ENCODE peak calls at places on chromosome 15, in eight cellular contexts. One of them, this sample, is unnamed.

GRCh38 chr15:63600646-63601025 is 3.4 kb downstream of the FBXL22 start:
- DNase-seq in osteoblast: peak; percentile 99
- DNase-seq in mesendoderm: peak; percentile 87
- DNase-seq in psoas muscle: peak; percentile 95
- DNase-seq in fibroblast of lung: peak; percentile 92
- DNase-seq in tibial artery: peak; percentile 77
- DNase-seq in effector memory CD4-positive, alpha-beta T cell: peak; percentile 82
- DNase-seq in hepatocyte: peak; percentile 95
- DNase-seq in this sample: peak; percentile 90

GRCh38 chr15:49045691-49046112 is 544 bp downstream of the SECISBP2L start:
- DNase-seq in osteoblast: peak; percentile 61
- DNase-seq in mesendoderm: peak; percentile 89
- DNase-seq in psoas muscle: no peak
- DNase-seq in fibroblast of lung: peak; percentile 40
- DNase-seq in tibial artery: no peak
- DNase-seq in effector memory CD4-positive, alpha-beta T cell: no peak
- DNase-seq in hepatocyte: peak; percentile 32
- DNase-seq in this sample: no peak

GRCh38 chr15:62187910-62188309 is 22.8 kb upstream of the C2CD4B start:
- DNase-seq in osteoblast: no peak
- DNase-seq in mesendoderm: no peak
- DNase-seq in psoas muscle: no peak
- DNase-seq in fibroblast of lung: no peak
- DNase-seq in tibial artery: no peak
- DNase-seq in effector memory CD4-positive, alpha-beta T cell: no peak
- DNase-seq in hepatocyte: no peak
- DNase-seq in this sample: no peak

GRCh38 chr15:57298204-57298603 is 78.1 kb upstream of the CGNL1 start:
- DNase-seq in osteoblast: peak; percentile 83
- DNase-seq in mesendoderm: no peak
- DNase-seq in psoas muscle: no peak
- DNase-seq in fibroblast of lung: peak; percentile 19
- DNase-seq in tibial artery: no peak
- DNase-seq in effector memory CD4-positive, alpha-beta T cell: no peak
- DNase-seq in hepatocyte: no peak
- DNase-seq in this sample: no peak

GRCh38 chr15:83570756-83571155 is 83.2 kb upstream of the ADAMTSL3 start:
- DNase-seq in osteoblast: no peak
- DNase-seq in mesendoderm: peak; percentile 26
- DNase-seq in psoas muscle: no peak
- DNase-seq in fibroblast of lung: no peak
- DNase-seq in tibial artery: no peak
- DNase-seq in effector memory CD4-positive, alpha-beta T cell: no peak
- DNase-seq in hepatocyte: no peak
- DNase-seq in this sample: no peak

GRCh38 chr15:101492752-101493692 is 3.5 kb upstream of the PCSK6 start:
- DNase-seq in osteoblast: peak; percentile 92
- DNase-seq in mesendoderm: no peak
- DNase-seq in psoas muscle: no peak
- DNase-seq in fibroblast of lung: no peak
- DNase-seq in tibial artery: no peak
- DNase-seq in effector memory CD4-positive, alpha-beta T cell: no peak
- DNase-seq in hepatocyte: no peak
- DNase-seq in this sample: no peak

GRCh38 chr15:33104276-33104675 is 90.2 kb downstream of the FMN1 start:
- DNase-seq in osteoblast: no peak
- DNase-seq in mesendoderm: no peak
- DNase-seq in psoas muscle: no peak
- DNase-seq in fibroblast of lung: peak; percentile 90
- DNase-seq in tibial artery: no peak
- DNase-seq in effector memory CD4-positive, alpha-beta T cell: no peak
- DNase-seq in hepatocyte: no peak
- DNase-seq in this sample: no peak

GRCh38 chr15:64237677-64238076 is 74.9 kb upstream of the PPIB start:
- DNase-seq in osteoblast: no peak
- DNase-seq in mesendoderm: no peak
- DNase-seq in psoas muscle: no peak
- DNase-seq in fibroblast of lung: no peak
- DNase-seq in tibial artery: no peak
- DNase-seq in effector memory CD4-positive, alpha-beta T cell: no peak
- DNase-seq in hepatocyte: no peak
- DNase-seq in this sample: no peak

GRCh38 chr15:68376447-68377060 is 55.4 kb downstream of the ITGA11 start:
- DNase-seq in osteoblast: no peak
- DNase-seq in mesendoderm: no peak
- DNase-seq in psoas muscle: no peak
- DNase-seq in fibroblast of lung: no peak
- DNase-seq in tibial artery: no peak
- DNase-seq in effector memory CD4-positive, alpha-beta T cell: no peak
- DNase-seq in hepatocyte: no peak
- DNase-seq in this sample: no peak

GRCh38 chr15:34496616-34497015 is 59.0 kb upstream of the GOLGA8A start:
- DNase-seq in osteoblast: no peak
- DNase-seq in mesendoderm: no peak
- DNase-seq in psoas muscle: no peak
- DNase-seq in fibroblast of lung: no peak
- DNase-seq in tibial artery: no peak
- DNase-seq in effector memory CD4-positive, alpha-beta T cell: no peak
- DNase-seq in hepatocyte: no peak
- DNase-seq in this sample: no peak

GRCh38 chr15:95676500-95676899 is 654.0 kb upstream of the NR2F2 start:
- DNase-seq in osteoblast: no peak
- DNase-seq in mesendoderm: no peak
- DNase-seq in psoas muscle: no peak
- DNase-seq in fibroblast of lung: no peak
- DNase-seq in tibial artery: no peak
- DNase-seq in effector memory CD4-positive, alpha-beta T cell: no peak
- DNase-seq in hepatocyte: no peak
- DNase-seq in this sample: no peak

GRCh38 chr15:79185199-79185598 is 94.6 kb upstream of the RASGRF1 start:
- DNase-seq in osteoblast: no peak
- DNase-seq in mesendoderm: peak; percentile 52
- DNase-seq in psoas muscle: no peak
- DNase-seq in fibroblast of lung: no peak
- DNase-seq in tibial artery: no peak
- DNase-seq in effector memory CD4-positive, alpha-beta T cell: no peak
- DNase-seq in hepatocyte: no peak
- DNase-seq in this sample: no peak

GRCh38 chr15:63858881-63859280 is 25.1 kb upstream of the HERC1 start:
- DNase-seq in osteoblast: no peak
- DNase-seq in mesendoderm: peak; percentile 87
- DNase-seq in psoas muscle: no peak
- DNase-seq in fibroblast of lung: no peak
- DNase-seq in tibial artery: no peak
- DNase-seq in effector memory CD4-positive, alpha-beta T cell: no peak
- DNase-seq in hepatocyte: no peak
- DNase-seq in this sample: no peak

GRCh38 chr15:45795487-45796069 is 160.7 kb downstream of the SQOR start:
- DNase-seq in osteoblast: peak; percentile 11
- DNase-seq in mesendoderm: peak; percentile 89
- DNase-seq in psoas muscle: no peak
- DNase-seq in fibroblast of lung: peak; percentile 30
- DNase-seq in tibial artery: no peak
- DNase-seq in effector memory CD4-positive, alpha-beta T cell: no peak
- DNase-seq in hepatocyte: peak; percentile 81
- DNase-seq in this sample: no peak

GRCh38 chr15:88652456-88653199 is 13.8 kb downstream of the ISG20 start:
- DNase-seq in osteoblast: no peak
- DNase-seq in mesendoderm: no peak
- DNase-seq in psoas muscle: no peak
- DNase-seq in fibroblast of lung: no peak
- DNase-seq in tibial artery: no peak
- DNase-seq in effector memory CD4-positive, alpha-beta T cell: no peak
- DNase-seq in hepatocyte: no peak
- DNase-seq in this sample: no peak

GRCh38 chr15:31517711-31518110 is 191.1 kb downstream of the KLF13 start:
- DNase-seq in osteoblast: no peak
- DNase-seq in mesendoderm: no peak
- DNase-seq in psoas muscle: no peak
- DNase-seq in fibroblast of lung: no peak
- DNase-seq in tibial artery: no peak
- DNase-seq in effector memory CD4-positive, alpha-beta T cell: no peak
- DNase-seq in hepatocyte: no peak
- DNase-seq in this sample: no peak

DNA sequence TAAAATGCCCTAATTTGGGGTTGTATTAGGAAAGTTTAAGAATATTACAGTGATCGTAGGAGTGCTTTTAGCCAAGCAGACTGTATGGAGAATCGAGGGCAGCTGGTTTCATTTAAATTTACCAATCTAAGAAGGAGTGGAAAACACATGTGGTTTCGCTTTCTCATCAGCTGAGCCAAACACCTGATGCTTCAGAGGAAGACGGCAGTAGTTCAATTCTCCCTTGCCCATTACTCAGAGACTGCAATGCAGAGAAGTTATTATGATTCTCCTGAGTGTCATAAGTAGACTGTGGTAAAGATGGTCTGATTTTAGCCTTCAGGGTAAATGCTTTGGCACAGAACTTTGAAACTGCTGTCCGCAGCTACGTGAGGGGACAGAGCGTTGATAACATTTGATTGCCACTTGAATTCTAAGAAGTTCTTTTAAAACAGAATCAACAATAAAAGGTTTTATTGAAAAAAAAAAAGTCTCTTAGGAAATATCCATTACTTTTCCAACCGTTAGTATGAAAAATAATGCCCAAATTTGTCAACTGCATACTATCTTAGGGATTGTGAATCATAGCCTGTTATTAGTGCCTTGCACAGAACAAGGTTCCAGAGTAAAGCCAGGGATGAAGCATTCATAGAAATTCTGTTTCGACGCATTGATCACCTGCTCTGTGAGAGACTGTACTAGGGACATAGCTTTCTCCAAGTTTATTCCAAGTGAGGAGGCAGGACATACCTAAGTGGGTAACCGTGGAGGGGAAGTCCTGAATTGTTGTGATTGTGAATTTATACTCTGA is 25.6 kb downstream of the LYSMD4 start:
- DNase-seq in osteoblast: no peak
- DNase-seq in mesendoderm: no peak
- DNase-seq in psoas muscle: no peak
- DNase-seq in fibroblast of lung: peak; percentile 39
- DNase-seq in tibial artery: no peak
- DNase-seq in effector memory CD4-positive, alpha-beta T cell: no peak
- DNase-seq in hepatocyte: no peak
- DNase-seq in this sample: no peak
- H3K4me3 ChIP-seq in osteoblast: peak overlapping the region; percentile 18
- H3K4me3 ChIP-seq in mesendoderm: no peak overlapping the region
- H3K4me3 ChIP-seq in psoas muscle: peak overlapping the region; percentile 41
- H3K4me3 ChIP-seq in fibroblast of lung: no peak overlapping the region
- H3K4me3 ChIP-seq in tibial artery: peak overlapping the region; percentile 16
- H3K4me3 ChIP-seq in effector memory CD4-positive, alpha-beta T cell: peak overlapping the region; percentile 3
- H3K4me3 ChIP-seq in hepatocyte: no peak overlapping the region
- H3K4me3 ChIP-seq in this sample: no peak overlapping the region

GRCh38 chr15:39939487-39940452 is 5.9 kb downstream of the EIF2AK4 start:
- DNase-seq in osteoblast: no peak
- DNase-seq in mesendoderm: peak; percentile 44
- DNase-seq in psoas muscle: no peak
- DNase-seq in fibroblast of lung: no peak
- DNase-seq in tibial artery: no peak
- DNase-seq in effector memory CD4-positive, alpha-beta T cell: no peak
- DNase-seq in hepatocyte: no peak
- DNase-seq in this sample: no peak

GRCh38 chr15:39936681-39937080 is 2.8 kb downstream of the EIF2AK4 start:
- DNase-seq in osteoblast: no peak
- DNase-seq in mesendoderm: no peak
- DNase-seq in psoas muscle: no peak
- DNase-seq in fibroblast of lung: no peak
- DNase-seq in tibial artery: no peak
- DNase-seq in effector memory CD4-positive, alpha-beta T cell: no peak
- DNase-seq in hepatocyte: no peak
- DNase-seq in this sample: no peak

GRCh38 chr15:39935241-39935640 is 1.3 kb downstream of the EIF2AK4 start:
- DNase-seq in osteoblast: no peak
- DNase-seq in mesendoderm: no peak
- DNase-seq in psoas muscle: no peak
- DNase-seq in fibroblast of lung: no peak
- DNase-seq in tibial artery: no peak
- DNase-seq in effector memory CD4-positive, alpha-beta T cell: no peak
- DNase-seq in hepatocyte: no peak
- DNase-seq in this sample: no peak

GRCh38 chr15:39934415-39935044 is 615 bp downstream of the EIF2AK4 start:
- DNase-seq in osteoblast: no peak
- DNase-seq in mesendoderm: no peak
- DNase-seq in psoas muscle: no peak
- DNase-seq in fibroblast of lung: peak; percentile 43
- DNase-seq in tibial artery: no peak
- DNase-seq in effector memory CD4-positive, alpha-beta T cell: no peak
- DNase-seq in hepatocyte: no peak
- DNase-seq in this sample: no peak

GRCh38 chr15:39936187-39936586 is 2.3 kb downstream of the EIF2AK4 start:
- DNase-seq in osteoblast: no peak
- DNase-seq in mesendoderm: no peak
- DNase-seq in psoas muscle: no peak
- DNase-seq in fibroblast of lung: peak; percentile 37
- DNase-seq in tibial artery: no peak
- DNase-seq in effector memory CD4-positive, alpha-beta T cell: no peak
- DNase-seq in hepatocyte: no peak
- DNase-seq in this sample: no peak
- H3K4me3 ChIP-seq in osteoblast: peak overlapping the region; percentile 32
- H3K4me3 ChIP-seq in mesendoderm: no peak overlapping the region
- H3K4me3 ChIP-seq in psoas muscle: no peak overlapping the region
- H3K4me3 ChIP-seq in fibroblast of lung: no peak overlapping the region
- H3K4me3 ChIP-seq in tibial artery: no peak overlapping the region
- H3K4me3 ChIP-seq in effector memory CD4-positive, alpha-beta T cell: no peak overlapping the region
- H3K4me3 ChIP-seq in hepatocyte: no peak overlapping the region
- H3K4me3 ChIP-seq in this sample: no peak overlapping the region

DNA sequence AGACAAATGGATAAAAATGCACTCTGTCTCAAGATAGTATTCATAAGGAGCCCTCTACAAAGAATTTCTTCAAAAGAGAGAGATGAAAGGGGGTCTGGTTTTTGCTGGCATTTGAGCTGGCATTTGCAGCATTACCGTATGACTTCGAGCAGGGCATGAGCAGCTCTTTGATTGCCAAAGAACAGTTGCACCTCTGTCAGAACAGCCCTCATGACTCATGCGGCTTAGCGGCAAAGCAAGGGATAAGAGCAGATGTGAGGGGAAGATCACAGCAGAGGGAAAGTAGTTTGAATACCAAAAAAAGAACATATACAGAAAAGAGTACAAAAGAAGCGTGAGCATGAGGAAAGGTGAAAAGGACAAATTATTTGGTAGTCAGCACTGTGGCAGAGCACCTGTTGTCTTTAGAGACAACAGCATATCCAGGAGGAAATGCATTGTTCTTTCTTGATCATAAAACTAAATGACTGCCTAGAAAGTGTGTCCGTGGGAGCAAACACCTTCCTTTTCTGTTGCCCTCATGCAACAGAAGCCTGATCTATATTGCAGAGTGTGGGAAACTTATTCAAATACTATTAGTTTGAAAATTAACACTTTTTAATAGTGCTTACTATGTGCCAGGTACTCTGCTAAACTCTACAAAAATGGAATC is 80.5 kb upstream of the SLC24A5 start:
- DNase-seq in osteoblast: no peak
- DNase-seq in mesendoderm: peak; percentile 14
- DNase-seq in psoas muscle: no peak
- DNase-seq in fibroblast of lung: peak; percentile 44
- DNase-seq in tibial artery: no peak
- DNase-seq in effector memory CD4-positive, alpha-beta T cell: no peak
- DNase-seq in hepatocyte: peak; percentile 57
- DNase-seq in this sample: peak; percentile 20
- H3K4me3 ChIP-seq in osteoblast: no peak overlapping the region
- H3K4me3 ChIP-seq in mesendoderm: no peak overlapping the region
- H3K4me3 ChIP-seq in psoas muscle: no peak overlapping the region
- H3K4me3 ChIP-seq in fibroblast of lung: no peak overlapping the region
- H3K4me3 ChIP-seq in tibial artery: no peak overlapping the region
- H3K4me3 ChIP-seq in effector memory CD4-positive, alpha-beta T cell: no peak overlapping the region
- H3K4me3 ChIP-seq in hepatocyte: no peak overlapping the region
- H3K4me3 ChIP-seq in this sample: no peak overlapping the region

GRCh38 chr15:99248000-99248727 is 1.2 kb downstream of the TTC23 start:
- DNase-seq in osteoblast: no peak
- DNase-seq in mesendoderm: no peak
- DNase-seq in psoas muscle: no peak
- DNase-seq in fibroblast of lung: no peak
- DNase-seq in tibial artery: no peak
- DNase-seq in effector memory CD4-positive, alpha-beta T cell: no peak
- DNase-seq in hepatocyte: no peak
- DNase-seq in this sample: no peak
- H3K4me3 ChIP-seq in osteoblast: peak overlapping the region; percentile 76
- H3K4me3 ChIP-seq in mesendoderm: peak overlapping the region; percentile 12
- H3K4me3 ChIP-seq in psoas muscle: peak overlapping the region; percentile 82
- H3K4me3 ChIP-seq in fibroblast of lung: peak overlapping the region; percentile 69
- H3K4me3 ChIP-seq in tibial artery: peak overlapping the region; percentile 89
- H3K4me3 ChIP-seq in effector memory CD4-positive, alpha-beta T cell: no peak overlapping the region
- H3K4me3 ChIP-seq in hepatocyte: peak overlapping the region; percentile 66
- H3K4me3 ChIP-seq in this sample: no peak overlapping the region

This sample was measured in adrenal gland.